ENCODE peak calls at places on chromosome 6, in four cellular contexts. One of them, this sample, is unnamed.
A peak's percentile ranks its signal among the peaks of the same experiment; 100 is the strongest.

GRCh38 chr6:144006731-144007454 is 1.2 kb downstream of the PLAGL1 start:
- DNase-seq in heart right ventricle: no peak
- DNase-seq in pancreas: no peak
- DNase-seq in EL: peak; percentile 72
- DNase-seq in this sample: no peak

GRCh38 chr6:64932486-64932885 is 774.5 kb downstream of the EYS start:
- DNase-seq in heart right ventricle: no peak
- DNase-seq in pancreas: no peak
- DNase-seq in EL: no peak
- DNase-seq in this sample: no peak

GRCh38 chr6:103800131-103800670 is 1059.5 kb downstream of the HACE1 start:
- DNase-seq in heart right ventricle: no peak
- DNase-seq in pancreas: no peak
- DNase-seq in EL: no peak
- DNase-seq in this sample: no peak

GRCh38 chr6:105985816-105986632 is 100.1 kb upstream of the PRDM1 start:
- DNase-seq in heart right ventricle: peak; percentile 18
- DNase-seq in pancreas: no peak
- DNase-seq in EL: no peak
- DNase-seq in this sample: no peak

GRCh38 chr6:15444881-15445280 is 199.0 kb downstream of the JARID2 start:
- DNase-seq in heart right ventricle: no peak
- DNase-seq in pancreas: no peak
- DNase-seq in EL: no peak
- DNase-seq in this sample: no peak

GRCh38 chr6:43059168-43060033 is at the start of the genes KLC4 and MRPL2:
- DNase-seq in heart right ventricle: peak; percentile 96
- DNase-seq in pancreas: peak; percentile 97
- DNase-seq in EL: peak; percentile 99
- DNase-seq in this sample: peak; percentile 99

GRCh38 chr6:26223213-26223612 is 136.0 kb downstream of the HFE start:
- DNase-seq in heart right ventricle: no peak
- DNase-seq in pancreas: no peak
- DNase-seq in EL: peak; percentile 34
- DNase-seq in this sample: no peak

GRCh38 chr6:162873537-162873936 is 145.8 kb downstream of the PACRG start:
- DNase-seq in heart right ventricle: no peak
- DNase-seq in pancreas: no peak
- DNase-seq in EL: no peak
- DNase-seq in this sample: no peak

GRCh38 chr6:74289881-74290280 is 593.9 kb downstream of the CD109 start:
- DNase-seq in heart right ventricle: no peak
- DNase-seq in pancreas: no peak
- DNase-seq in EL: peak; percentile 14
- DNase-seq in this sample: no peak

GRCh38 chr6:139029470-139030210 is 1.1 kb downstream of the ABRACL start:
- DNase-seq in heart right ventricle: peak; percentile 69
- DNase-seq in pancreas: peak; percentile 59
- DNase-seq in EL: peak; percentile 62
- DNase-seq in this sample: peak; percentile 64

GRCh38 chr6:145483191-145483996 is 251.9 kb downstream of the EPM2A start:
- DNase-seq in heart right ventricle: no peak
- DNase-seq in pancreas: no peak
- DNase-seq in EL: peak; percentile 27
- DNase-seq in this sample: no peak

GRCh38 chr6:112243861-112244415 is 10.4 kb downstream of the LAMA4 start:
- DNase-seq in heart right ventricle: no peak
- DNase-seq in pancreas: no peak
- DNase-seq in EL: no peak
- DNase-seq in this sample: no peak

GRCh38 chr6:17712573-17712972 is 5.8 kb upstream of the NUP153 start:
- DNase-seq in heart right ventricle: no peak
- DNase-seq in pancreas: no peak
- DNase-seq in EL: no peak
- DNase-seq in this sample: no peak

GRCh38 chr6:148494226-148494625 is 151.6 kb downstream of the SASH1 start:
- DNase-seq in heart right ventricle: no peak
- DNase-seq in pancreas: no peak
- DNase-seq in EL: no peak
- DNase-seq in this sample: no peak

GRCh38 chr6:157635388-157636244 is 187.4 kb upstream of the SNX9 start:
- DNase-seq in heart right ventricle: no peak
- DNase-seq in pancreas: no peak
- DNase-seq in EL: no peak
- DNase-seq in this sample: no peak

GRCh38 chr6:101429291-101429690 is 35.8 kb downstream of the GRIK2 start:
- DNase-seq in heart right ventricle: no peak
- DNase-seq in pancreas: no peak
- DNase-seq in EL: no peak
- DNase-seq in this sample: no peak

GRCh38 chr6:76697585-76697984 is 625.1 kb upstream of the IMPG1 start:
- DNase-seq in heart right ventricle: no peak
- DNase-seq in pancreas: no peak
- DNase-seq in EL: peak; percentile 31
- DNase-seq in this sample: no peak

GRCh38 chr6:19805146-19805515 is 32.0 kb upstream of the ID4 start:
- DNase-seq in heart right ventricle: no peak
- DNase-seq in pancreas: no peak
- DNase-seq in EL: no peak
- DNase-seq in this sample: no peak

GRCh38 chr6:32622545-32623401 is 14.4 kb upstream of the HLA-DQA1 start:
- DNase-seq in heart right ventricle: peak; percentile 22
- DNase-seq in pancreas: peak; percentile 24
- DNase-seq in EL: peak; percentile 21
- DNase-seq in this sample: no peak

GRCh38 chr6:98875375-98875774 is 41.0 kb downstream of the POU3F2 start:
- DNase-seq in heart right ventricle: peak; percentile 23
- DNase-seq in pancreas: peak; percentile 43
- DNase-seq in EL: no peak
- DNase-seq in this sample: peak; percentile 20

GRCh38 chr6:156662025-156662445 is 115.1 kb upstream of the ARID1B start:
- DNase-seq in heart right ventricle: no peak
- DNase-seq in pancreas: peak; percentile 41
- DNase-seq in EL: peak; percentile 51
- DNase-seq in this sample: no peak

GRCh38 chr6:169568314-169569087 is 133.3 kb downstream of the WDR27 start:
- DNase-seq in heart right ventricle: no peak
- DNase-seq in pancreas: no peak
- DNase-seq in EL: no peak
- DNase-seq in this sample: no peak

GRCh38 chr6:135196739-135197510 is 15.8 kb downstream of the MYB start:
- DNase-seq in heart right ventricle: no peak
- DNase-seq in pancreas: no peak
- DNase-seq in EL: no peak
- DNase-seq in this sample: no peak

GRCh38 chr6:136365781-136366354 is 76.2 kb upstream of the BCLAF1 start:
- DNase-seq in heart right ventricle: peak; percentile 47
- DNase-seq in pancreas: no peak
- DNase-seq in EL: no peak
- DNase-seq in this sample: peak; percentile 60

GRCh38 chr6:106997392-106998257 is 23.1 kb upstream of the CD24 start:
- DNase-seq in heart right ventricle: no peak
- DNase-seq in pancreas: peak; percentile 71
- DNase-seq in EL: peak; percentile 71
- DNase-seq in this sample: no peak

GRCh38 chr6:64330694-64331309 is 695.2 kb downstream of the PHF3 start:
- DNase-seq in heart right ventricle: peak; percentile 60
- DNase-seq in pancreas: peak; percentile 71
- DNase-seq in EL: no peak
- DNase-seq in this sample: peak; percentile 58

GRCh38 chr6:42929928-42930360 is 664 bp downstream of the CNPY3 start:
- DNase-seq in heart right ventricle: no peak
- DNase-seq in pancreas: no peak
- DNase-seq in EL: peak; percentile 84
- DNase-seq in this sample: no peak

GRCh38 chr6:3987072-3987471 is 91.9 kb downstream of the FAM217A start:
- DNase-seq in heart right ventricle: no peak
- DNase-seq in pancreas: peak; percentile 42
- DNase-seq in EL: peak; percentile 86
- DNase-seq in this sample: no peak

GRCh38 chr6:118784641-118785164 is 109.2 kb upstream of the ASF1A start:
- DNase-seq in heart right ventricle: peak; percentile 30
- DNase-seq in pancreas: no peak
- DNase-seq in EL: no peak
- DNase-seq in this sample: peak; percentile 21

GRCh38 chr6:87945966-87946365 is 101.7 kb upstream of the SPACA1 start:
- DNase-seq in heart right ventricle: no peak
- DNase-seq in pancreas: no peak
- DNase-seq in EL: no peak
- DNase-seq in this sample: no peak

GRCh38 chr6:137370871-137371633 is 123.1 kb downstream of the OLIG3 start:
- DNase-seq in heart right ventricle: no peak
- DNase-seq in pancreas: no peak
- DNase-seq in EL: peak; percentile 6
- DNase-seq in this sample: no peak

GRCh38 chr6:3285049-3285639 is 26.4 kb downstream of the PSMG4 start:
- DNase-seq in heart right ventricle: no peak
- DNase-seq in pancreas: no peak
- DNase-seq in EL: no peak
- DNase-seq in this sample: no peak

GRCh38 chr6:74891358-74891811 is 314.5 kb downstream of the COL12A1 start:
- DNase-seq in heart right ventricle: no peak
- DNase-seq in pancreas: no peak
- DNase-seq in EL: peak; percentile 83
- DNase-seq in this sample: peak; percentile 22

GRCh38 chr6:91081452-91082067 is 494.7 kb upstream of the MAP3K7 start:
- DNase-seq in heart right ventricle: no peak
- DNase-seq in pancreas: no peak
- DNase-seq in EL: peak; percentile 12
- DNase-seq in this sample: no peak

GRCh38 chr6:100435299-100435698 is 29.4 kb downstream of the SIM1 start:
- DNase-seq in heart right ventricle: no peak
- DNase-seq in pancreas: no peak
- DNase-seq in EL: peak; percentile 72
- DNase-seq in this sample: no peak

GRCh38 chr6:136963259-136963658 is 41.2 kb downstream of the SLC35D3 start:
- DNase-seq in heart right ventricle: no peak
- DNase-seq in pancreas: no peak
- DNase-seq in EL: no peak
- DNase-seq in this sample: no peak

This sample was measured in left ventricle myocardium inferior.